ENCODE peak calls at places on chromosome 11, in nine cellular contexts. F is small intestine; S is neuronal stem cell; V is Peyer's patch; Y is left lung; L is gastrocnemius medialis; U is fibroblast of lung; R is ovary; C is CD4-positive, CD25-positive, alpha-beta regulatory T cell. P is an unnamed sample. For H3K4me1 and H3K27me3, the result is how much of the 10 kb centered on the place peaks cover.

GRCh38 chr11:77127969-77128691 is at the start of gene MYO7A:
- DNase-seq in L (no peak), U (peak), V (peak), S (peak), R (peak), F (peak), Y (peak), C (no peak), P (no peak)

GRCh38 chr11:19498986-19499669 is 213.5 kb upstream of the NAV2 start:
- DNase-seq in C (no peak), V (no peak), R (no peak), L (no peak), Y (no peak), F (no peak), S (no peak), U (peak), P (no peak)

GRCh38 chr11:10807629-10808552 is 835 bp downstream of the EIF4G2 start:
- DNase-seq in V (peak), Y (peak), F (peak), S (peak), L (peak), R (peak), C (peak), U (peak), P (no peak)

GRCh38 chr11:118907749-118908106 is 18.0 kb downstream of the BCL9L start:
- DNase-seq in F (no peak), Y (no peak), L (no peak), V (no peak), C (no peak), S (no peak), U (no peak), R (no peak), P (no peak)

GRCh38 chr11:127496165-127496564 is 495.6 kb upstream of the KIRREL3 start:
- DNase-seq in U (no peak), F (no peak), S (no peak), R (no peak), V (no peak), L (no peak), C (no peak), Y (no peak), P (no peak)

GRCh38 chr11:115552151-115552550 is 47.9 kb upstream of the CADM1 start:
- DNase-seq in V (no peak), F (no peak), U (no peak), S (no peak), C (no peak), R (no peak), Y (no peak), L (no peak), P (no peak)

GRCh38 chr11:120707098-120707497 is 195.6 kb downstream of the GRIK4 start:
- DNase-seq in R (no peak), C (no peak), F (peak), L (no peak), S (no peak), Y (no peak), U (no peak), V (no peak), P (no peak)

GRCh38 chr11:100328626-100329340 is 358.3 kb upstream of the ARHGAP42 start:
- DNase-seq in S (no peak), C (no peak), Y (no peak), L (no peak), U (peak), V (no peak), R (no peak), F (no peak), P (no peak)

GRCh38 chr11:71336176-71336995 is 84.0 kb upstream of the SHANK2 start:
- DNase-seq in V (no peak), F (no peak), L (no peak), C (no peak), Y (no peak), S (no peak), R (no peak), U (no peak), P (no peak)

GRCh38 chr11:118921929-118922744 is 3.6 kb downstream of the BCL9L start:
- DNase-seq in L (peak), Y (peak), U (peak), F (peak), C (no peak), V (peak), R (peak), S (no peak), P (no peak)

GRCh38 chr11:123547180-123547579 is 107.2 kb downstream of the SCN3B start:
- DNase-seq in L (no peak), V (no peak), S (no peak), R (no peak), Y (no peak), C (no peak), F (no peak), U (no peak), P (no peak)

GRCh38 chr11:88535916-88536547 is 198.5 kb upstream of the CTSC start:
- DNase-seq in C (no peak), U (peak), S (no peak), V (no peak), R (no peak), L (no peak), F (no peak), Y (no peak), P (no peak)

GRCh38 chr11:12235080-12235479 is 124.7 kb downstream of the MICAL2 start:
- DNase-seq in C (no peak), F (no peak), L (peak), U (no peak), Y (no peak), S (no peak), V (no peak), R (no peak), P (no peak)

GRCh38 chr11:62001450-62002178 is 34.2 kb upstream of the FTH1 start:
- DNase-seq in F (peak), C (no peak), S (no peak), R (peak), Y (peak), L (no peak), V (peak), U (peak), P (no peak)

GRCh38 chr11:76629853-76630599 is 40.5 kb downstream of the LRRC32 start:
- DNase-seq in S (no peak), U (peak), R (peak), L (peak), C (no peak), F (no peak), V (peak), Y (peak), P (no peak)

GRCh38 chr11:95142431-95142830 is 52.8 kb downstream of the ENDOD1 start:
- DNase-seq in C (no peak), V (no peak), U (no peak), R (no peak), Y (no peak), F (no peak), S (no peak), L (no peak), P (no peak)

GRCh38 chr11:62400760-62401159 is 18.1 kb upstream of the SCGB1A1 start:
- DNase-seq in V (peak), U (peak), C (no peak), Y (no peak), F (peak), L (peak), R (peak), S (no peak), P (no peak)

GRCh38 chr11:85827768-85828639 is 17.1 kb upstream of the SYTL2 start:
- DNase-seq in U (peak), R (no peak), F (peak), Y (no peak), C (peak), S (no peak), V (no peak), L (no peak), P (peak)

GRCh38 chr11:132779487-132779886 is 752.8 kb downstream of the OPCML start:
- DNase-seq in L (no peak), V (no peak), U (no peak), R (no peak), F (no peak), S (no peak), Y (no peak), C (no peak), P (no peak)

GRCh38 chr11:14446701-14447169 is 52.9 kb downstream of the COPB1 start:
- DNase-seq in V (no peak), F (no peak), R (no peak), C (no peak), S (no peak), Y (no peak), L (no peak), U (no peak), P (no peak)

GRCh38 chr11:11366793-11367192 is 13.7 kb upstream of the CSNK2A3 start:
- DNase-seq in Y (no peak), R (no peak), S (no peak), L (no peak), U (peak), F (no peak), C (no peak), V (no peak), P (no peak)

GRCh38 chr11:44627911-44628729 is 62.7 kb downstream of the CD82 start:
- DNase-seq in S (no peak), C (no peak), U (peak), L (peak), V (peak), R (peak), Y (no peak), F (no peak), P (peak)

GRCh38 chr11:103591554-103591953 is 444.9 kb upstream of the DDI1 start:
- DNase-seq in V (no peak), C (no peak), Y (no peak), U (no peak), R (no peak), F (no peak), L (no peak), S (no peak), P (no peak)

GRCh38 chr11:9982796-9983579 is 311.0 kb downstream of the SBF2 start:
- DNase-seq in R (no peak), Y (no peak), S (no peak), C (no peak), F (peak), V (no peak), L (no peak), U (peak), P (no peak)

DNA sequence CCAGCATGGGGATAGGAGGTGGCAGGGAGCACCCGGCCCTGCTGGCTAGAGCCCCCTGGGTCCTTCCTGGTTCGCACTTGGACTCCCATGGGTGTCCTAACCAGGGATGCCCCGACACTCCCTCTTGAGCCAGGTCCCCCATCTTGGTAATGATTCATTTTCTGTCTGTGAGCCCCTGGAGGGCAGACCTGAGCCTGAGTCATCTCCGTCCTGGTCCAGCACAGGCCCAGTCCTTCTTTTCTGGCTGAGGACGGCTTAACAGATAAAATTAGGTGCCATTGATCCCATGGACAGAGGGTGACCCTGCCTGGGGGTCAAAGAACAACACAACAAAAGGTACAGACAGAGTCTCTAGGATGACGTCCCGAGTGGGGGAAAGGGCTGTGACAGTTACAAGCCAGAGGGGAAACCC is 3.5 kb downstream of the RHOD start:
- DNase-seq in R (no peak), U (no peak), S (no peak), F (no peak), V (no peak), C (no peak), Y (no peak), L (no peak), P (no peak)
- H3K27ac ChIP-seq in R (no peak), U (no peak), S (no peak), F (no peak), V (no peak), C (no peak), Y (no peak), L (no peak), P (no peak)

GRCh38 chr11:1559103-1559951 is 12.7 kb downstream of the DUSP8 start:
- DNase-seq in V (peak), F (peak), C (no peak), Y (peak), S (no peak), L (peak), R (no peak), U (peak), P (no peak)

GRCh38 chr11:1560618-1561251 is 11.3 kb downstream of the DUSP8 start:
- DNase-seq in U (no peak), Y (peak), R (no peak), C (no peak), L (no peak), S (no peak), V (no peak), F (no peak), P (no peak)

GRCh38 chr11:1561266-1561665 is 10.8 kb downstream of the DUSP8 start:
- DNase-seq in U (no peak), S (no peak), F (no peak), R (no peak), L (no peak), V (no peak), C (no peak), Y (peak), P (no peak)

GRCh38 chr11:1561955-1562354 is 10.1 kb downstream of the DUSP8 start:
- DNase-seq in S (no peak), L (no peak), C (no peak), Y (no peak), V (no peak), U (no peak), R (no peak), F (no peak), P (no peak)

DNA sequence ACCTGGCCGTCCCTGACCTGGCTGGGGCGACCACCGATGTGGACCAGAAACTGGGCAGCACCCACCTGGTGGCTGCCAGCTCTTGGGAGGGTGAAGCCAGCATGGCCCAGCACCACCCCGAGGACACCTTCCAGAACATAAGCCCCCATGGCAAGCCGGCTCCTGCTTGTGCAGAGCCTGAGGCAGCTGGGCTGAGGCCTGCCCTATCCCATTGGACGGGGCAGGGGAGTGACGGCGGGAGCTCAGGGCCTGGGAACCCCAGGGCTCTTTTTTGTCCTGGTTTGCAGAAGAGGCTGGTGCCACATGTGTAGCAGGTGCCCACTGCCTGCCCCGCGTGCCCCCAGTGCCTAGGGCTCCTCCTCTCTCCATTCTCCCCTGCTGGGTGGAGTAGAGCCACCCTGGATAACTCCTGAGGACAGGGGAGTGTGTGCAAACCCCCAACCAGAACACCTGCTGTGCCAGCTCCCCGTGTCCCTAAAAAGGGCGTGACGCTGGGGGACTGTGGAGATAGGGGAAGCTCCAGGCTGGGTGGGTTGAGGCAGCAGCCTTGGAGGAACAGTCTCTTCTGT is 12.0 kb downstream of the DUSP8 start:
- DNase-seq in L (no peak), V (no peak), C (no peak), F (no peak), S (no peak), Y (peak), U (no peak), R (no peak), P (no peak)
- H3K4me1 ChIP-seq in L (under half), V (under half), C (under half), F (under half), S (under half), Y (under half), U (under half), R (under half), P (under half)

GRCh38 chr11:133952199-133953190 is 4.3 kb downstream of the IGSF9B start:
- DNase-seq in Y (peak), S (no peak), L (no peak), U (no peak), C (no peak), R (no peak), F (no peak), V (no peak), P (no peak)
- H3K27me3 ChIP-seq in Y (half or more), S (under half), L (under half), U (under half), C (under half), R (under half), F (under half), V (under half), P (under half)

GRCh38 chr11:117187007-117187406 is 8.5 kb downstream of the SIDT2 start:
- DNase-seq in C (no peak), R (peak), S (no peak), L (no peak), Y (peak), U (no peak), V (peak), F (no peak), P (no peak)

GRCh38 chr11:117187799-117188481 is 9.4 kb downstream of the SIDT2 start:
- DNase-seq in F (no peak), L (peak), C (no peak), R (peak), S (no peak), U (no peak), Y (peak), V (peak), P (peak)

GRCh38 chr11:117187428-117187798 is 8.9 kb downstream of the SIDT2 start:
- DNase-seq in Y (peak), C (no peak), V (peak), U (no peak), F (no peak), L (peak), R (no peak), S (no peak), P (no peak)

GRCh38 chr11:117185739-117186430 is 7.3 kb downstream of the SIDT2 start:
- DNase-seq in U (no peak), C (no peak), Y (no peak), L (peak), F (no peak), S (no peak), R (no peak), V (peak), P (peak)

DNA sequence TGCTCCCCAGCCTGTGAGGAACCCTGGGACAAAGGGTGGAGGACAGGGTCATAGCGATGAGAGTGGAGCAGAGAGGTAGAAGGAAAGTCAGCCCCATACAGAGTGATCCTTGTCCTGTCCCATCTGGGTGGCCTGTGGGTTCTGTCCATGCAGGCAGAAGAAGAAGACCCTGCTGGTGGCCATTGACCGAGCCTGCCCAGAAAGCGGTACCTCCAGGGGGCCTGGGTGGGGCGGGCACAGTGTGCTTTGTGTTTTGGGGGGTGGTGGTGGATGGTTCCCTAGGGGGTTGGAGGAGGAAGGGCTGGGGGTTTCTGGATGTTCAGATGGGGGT is 7.9 kb downstream of the SIDT2 start:
- DNase-seq in F (no peak), R (no peak), Y (peak), L (no peak), C (no peak), U (no peak), V (no peak), S (no peak), P (no peak)
- H3K27ac ChIP-seq in F (no peak), R (no peak), Y (peak), L (no peak), C (no peak), U (no peak), V (peak), S (no peak), P (no peak)

DNA sequence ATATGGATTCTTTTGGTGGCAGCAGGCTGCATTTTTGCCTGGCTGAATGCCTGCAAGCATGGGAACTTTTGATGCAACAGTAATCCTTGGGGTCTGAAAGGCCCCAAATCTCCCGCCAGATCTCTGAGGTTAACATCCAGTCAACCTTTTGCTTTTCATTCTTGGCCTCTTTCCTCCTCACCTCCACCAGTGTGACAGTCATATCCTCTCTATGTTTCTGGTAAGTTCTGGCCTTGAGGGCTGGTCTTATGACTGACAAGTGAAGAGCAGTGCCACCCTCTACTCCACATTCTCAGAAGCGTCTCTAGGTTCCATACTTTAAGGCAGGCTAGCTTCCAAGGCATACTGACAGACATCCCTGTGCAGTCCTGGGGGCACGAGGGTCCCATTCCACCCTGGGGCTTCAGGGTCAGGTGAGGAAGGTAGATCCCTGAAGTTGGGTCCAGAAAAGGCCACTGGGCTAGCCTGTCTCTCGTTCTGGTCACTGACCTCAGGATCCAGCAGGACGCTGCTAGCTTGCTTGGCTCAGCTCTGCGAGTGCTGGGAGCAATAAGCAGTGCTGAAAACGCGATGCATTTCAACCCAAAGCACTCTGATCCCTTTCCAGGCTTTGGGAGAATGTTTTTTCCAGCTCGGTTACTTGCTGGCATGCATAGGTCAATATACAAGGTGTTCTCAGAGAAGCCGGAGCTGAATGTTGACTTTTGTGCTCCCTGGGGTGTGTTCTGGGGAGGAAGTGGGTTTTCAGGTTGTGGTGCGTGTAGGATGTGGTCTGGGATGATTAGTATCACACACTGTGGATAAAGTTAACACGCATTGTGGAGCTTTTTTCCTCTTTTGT is 75.2 kb downstream of the PTPRJ start:
- DNase-seq in F (peak), U (no peak), V (peak), S (no peak), L (no peak), C (peak), R (no peak), Y (no peak), P (peak)
- H3K4me1 ChIP-seq in F (under half), U (under half), V (under half), S (under half), L (under half), C (half or more), R (under half), Y (half or more), P (half or more)

DNA sequence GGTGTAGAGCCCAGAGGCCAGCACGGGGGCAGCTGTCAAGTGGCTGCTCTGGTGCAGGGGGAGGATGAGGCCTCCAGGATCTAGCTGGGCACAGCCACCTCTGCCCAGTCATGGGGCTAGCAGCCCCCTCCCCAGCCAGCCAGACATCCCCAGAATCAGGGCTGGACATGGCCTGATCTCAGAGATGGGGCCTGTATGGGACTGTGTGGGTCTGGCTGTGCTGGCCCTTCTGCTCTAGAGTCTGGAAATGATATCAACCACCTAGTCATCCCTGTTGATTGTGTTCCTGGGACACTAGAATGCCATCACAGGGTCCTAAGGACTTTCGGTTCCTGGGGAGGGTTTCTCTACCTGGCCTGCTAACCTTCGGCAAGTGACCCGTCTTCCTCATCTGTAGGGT is 2.8 kb downstream of the FLRT1 start:
- DNase-seq in U (no peak), F (no peak), C (no peak), L (no peak), S (no peak), V (no peak), R (no peak), Y (no peak), P (no peak)
- H3K27me3 ChIP-seq in U (under half), F (under half), C (under half), L (under half), S (under half), V (under half), R (under half), Y (half or more), P (under half)

GRCh38 chr11:73586791-73587190 is 11.1 kb downstream of the FAM168A start:
- DNase-seq in F (no peak), R (no peak), Y (no peak), L (no peak), V (no peak), U (no peak), S (no peak), C (no peak), P (no peak)
- H3K27ac ChIP-seq in F (no peak), R (no peak), Y (no peak), L (no peak), V (no peak), U (no peak), S (no peak), C (no peak), P (no peak)